ENCODE peak calls at places on chromosomes 12 and 14, in seven cellular contexts. One of them, this sample, is unnamed.

GRCh38 chr14:73935666-73936065 is 14.2 kb downstream of the FAM161B start:
- DNase-seq in NCI-H1436: no peak
- DNase-seq in T-cell: no peak
- DNase-seq in SK-N-SH: peak; percentile 51
- DNase-seq in OCI-M1: peak; percentile 10
- DNase-seq in posterior vena cava: no peak
- DNase-seq in activated CD8-positive, alpha-beta memory T cell treated with anti-CD3 and anti-CD28 coated beads for 24 hours: no peak
- DNase-seq in this sample: no peak

GRCh38 chr14:74804219-74804825 is 41.2 kb downstream of the YLPM1 start:
- DNase-seq in NCI-H1436: no peak
- DNase-seq in SK-N-SH: peak; percentile 44
- DNase-seq in T-cell: no peak
- DNase-seq in OCI-M1: peak; percentile 51
- DNase-seq in activated CD8-positive, alpha-beta memory T cell treated with anti-CD3 and anti-CD28 coated beads for 24 hours: no peak
- DNase-seq in posterior vena cava: no peak
- DNase-seq in this sample: peak; percentile 23

GRCh38 chr14:22472935-22473854 is 115.8 kb downstream of the DAD1 start:
- DNase-seq in T-cell: no peak
- DNase-seq in SK-N-SH: peak; percentile 30
- DNase-seq in OCI-M1: peak; percentile 83
- DNase-seq in NCI-H1436: no peak
- DNase-seq in activated CD8-positive, alpha-beta memory T cell treated with anti-CD3 and anti-CD28 coated beads for 24 hours: no peak
- DNase-seq in posterior vena cava: no peak
- DNase-seq in this sample: peak; percentile 53

GRCh38 chr14:99676657-99677056 is 7.4 kb upstream of the CYP46A1 start:
- DNase-seq in SK-N-SH: no peak
- DNase-seq in activated CD8-positive, alpha-beta memory T cell treated with anti-CD3 and anti-CD28 coated beads for 24 hours: no peak
- DNase-seq in T-cell: no peak
- DNase-seq in OCI-M1: no peak
- DNase-seq in NCI-H1436: no peak
- DNase-seq in posterior vena cava: peak; percentile 72
- DNase-seq in this sample: no peak

GRCh38 chr12:76117751-76118150 is 33.3 kb upstream of the NAP1L1 start:
- DNase-seq in SK-N-SH: no peak
- DNase-seq in posterior vena cava: no peak
- DNase-seq in OCI-M1: no peak
- DNase-seq in NCI-H1436: no peak
- DNase-seq in T-cell: no peak
- DNase-seq in activated CD8-positive, alpha-beta memory T cell treated with anti-CD3 and anti-CD28 coated beads for 24 hours: no peak
- DNase-seq in this sample: no peak

GRCh38 chr12:29907486-29907885 is 123.7 kb upstream of the TMTC1 start:
- DNase-seq in posterior vena cava: no peak
- DNase-seq in T-cell: no peak
- DNase-seq in NCI-H1436: no peak
- DNase-seq in activated CD8-positive, alpha-beta memory T cell treated with anti-CD3 and anti-CD28 coated beads for 24 hours: no peak
- DNase-seq in OCI-M1: no peak
- DNase-seq in SK-N-SH: no peak
- DNase-seq in this sample: no peak

GRCh38 chr12:80422549-80422948 is 21.5 kb upstream of the PTPRQ start:
- DNase-seq in activated CD8-positive, alpha-beta memory T cell treated with anti-CD3 and anti-CD28 coated beads for 24 hours: no peak
- DNase-seq in SK-N-SH: no peak
- DNase-seq in T-cell: no peak
- DNase-seq in OCI-M1: no peak
- DNase-seq in NCI-H1436: no peak
- DNase-seq in posterior vena cava: no peak
- DNase-seq in this sample: no peak

GRCh38 chr12:118356809-118357326 is 15.8 kb downstream of the TAOK3 start:
- DNase-seq in activated CD8-positive, alpha-beta memory T cell treated with anti-CD3 and anti-CD28 coated beads for 24 hours: no peak
- DNase-seq in NCI-H1436: no peak
- DNase-seq in T-cell: no peak
- DNase-seq in posterior vena cava: no peak
- DNase-seq in OCI-M1: peak; percentile 66
- DNase-seq in SK-N-SH: no peak
- DNase-seq in this sample: no peak

GRCh38 chr12:25670076-25671055 is 117.3 kb upstream of the LMNTD1 start:
- DNase-seq in OCI-M1: no peak
- DNase-seq in NCI-H1436: no peak
- DNase-seq in posterior vena cava: no peak
- DNase-seq in SK-N-SH: no peak
- DNase-seq in T-cell: no peak
- DNase-seq in activated CD8-positive, alpha-beta memory T cell treated with anti-CD3 and anti-CD28 coated beads for 24 hours: no peak
- DNase-seq in this sample: no peak

GRCh38 chr12:27177716-27178115 is 66.4 kb upstream of the STK38L start:
- DNase-seq in activated CD8-positive, alpha-beta memory T cell treated with anti-CD3 and anti-CD28 coated beads for 24 hours: no peak
- DNase-seq in SK-N-SH: no peak
- DNase-seq in posterior vena cava: no peak
- DNase-seq in OCI-M1: no peak
- DNase-seq in T-cell: no peak
- DNase-seq in NCI-H1436: no peak
- DNase-seq in this sample: no peak

GRCh38 chr12:43357141-43357540 is 194.9 kb downstream of the ADAMTS20 start:
- DNase-seq in NCI-H1436: no peak
- DNase-seq in SK-N-SH: no peak
- DNase-seq in posterior vena cava: no peak
- DNase-seq in T-cell: no peak
- DNase-seq in activated CD8-positive, alpha-beta memory T cell treated with anti-CD3 and anti-CD28 coated beads for 24 hours: no peak
- DNase-seq in OCI-M1: no peak
- DNase-seq in this sample: no peak

GRCh38 chr12:19572920-19573558 is 133.7 kb downstream of the AEBP2 start:
- DNase-seq in activated CD8-positive, alpha-beta memory T cell treated with anti-CD3 and anti-CD28 coated beads for 24 hours: peak; percentile 65
- DNase-seq in NCI-H1436: no peak
- DNase-seq in posterior vena cava: peak; percentile 79
- DNase-seq in OCI-M1: peak; percentile 88
- DNase-seq in T-cell: no peak
- DNase-seq in SK-N-SH: peak; percentile 15
- DNase-seq in this sample: peak; percentile 27

GRCh38 chr12:45217846-45218245 is 2.0 kb downstream of the ANO6 start:
- DNase-seq in T-cell: no peak
- DNase-seq in OCI-M1: no peak
- DNase-seq in posterior vena cava: no peak
- DNase-seq in NCI-H1436: no peak
- DNase-seq in SK-N-SH: no peak
- DNase-seq in activated CD8-positive, alpha-beta memory T cell treated with anti-CD3 and anti-CD28 coated beads for 24 hours: no peak
- DNase-seq in this sample: no peak

GRCh38 chr14:104557086-104557485 is 22.5 kb upstream of the C14orf180 start:
- DNase-seq in activated CD8-positive, alpha-beta memory T cell treated with anti-CD3 and anti-CD28 coated beads for 24 hours: no peak
- DNase-seq in posterior vena cava: peak; percentile 38
- DNase-seq in NCI-H1436: no peak
- DNase-seq in T-cell: no peak
- DNase-seq in OCI-M1: no peak
- DNase-seq in SK-N-SH: no peak
- DNase-seq in this sample: no peak

GRCh38 chr14:99028521-99028920 is 243.5 kb downstream of the BCL11B start:
- DNase-seq in SK-N-SH: no peak
- DNase-seq in activated CD8-positive, alpha-beta memory T cell treated with anti-CD3 and anti-CD28 coated beads for 24 hours: no peak
- DNase-seq in T-cell: no peak
- DNase-seq in posterior vena cava: no peak
- DNase-seq in OCI-M1: no peak
- DNase-seq in NCI-H1436: no peak
- DNase-seq in this sample: no peak

GRCh38 chr14:101184104-101184455 is 280.6 kb upstream of the RTL1 start:
- DNase-seq in OCI-M1: no peak
- DNase-seq in activated CD8-positive, alpha-beta memory T cell treated with anti-CD3 and anti-CD28 coated beads for 24 hours: no peak
- DNase-seq in T-cell: no peak
- DNase-seq in posterior vena cava: peak; percentile 56
- DNase-seq in SK-N-SH: peak; percentile 14
- DNase-seq in NCI-H1436: no peak
- DNase-seq in this sample: no peak

GRCh38 chr14:54003064-54003463 is 46.4 kb upstream of the BMP4 start:
- DNase-seq in SK-N-SH: no peak
- DNase-seq in T-cell: no peak
- DNase-seq in posterior vena cava: no peak
- DNase-seq in activated CD8-positive, alpha-beta memory T cell treated with anti-CD3 and anti-CD28 coated beads for 24 hours: no peak
- DNase-seq in OCI-M1: no peak
- DNase-seq in NCI-H1436: no peak
- DNase-seq in this sample: no peak

GRCh38 chr12:80195143-80195726 is 95.9 kb downstream of the OTOGL start:
- DNase-seq in activated CD8-positive, alpha-beta memory T cell treated with anti-CD3 and anti-CD28 coated beads for 24 hours: no peak
- DNase-seq in posterior vena cava: no peak
- DNase-seq in T-cell: no peak
- DNase-seq in OCI-M1: peak; percentile 74
- DNase-seq in NCI-H1436: peak; percentile 25
- DNase-seq in SK-N-SH: peak; percentile 6
- DNase-seq in this sample: peak; percentile 76

GRCh38 chr14:69711471-69712216 is 55.3 kb upstream of the SRSF5 start:
- DNase-seq in activated CD8-positive, alpha-beta memory T cell treated with anti-CD3 and anti-CD28 coated beads for 24 hours: no peak
- DNase-seq in SK-N-SH: no peak
- DNase-seq in OCI-M1: no peak
- DNase-seq in T-cell: no peak
- DNase-seq in NCI-H1436: no peak
- DNase-seq in posterior vena cava: peak; percentile 83
- DNase-seq in this sample: no peak

GRCh38 chr12:124668602-124669001 is 101.2 kb upstream of the NCOR2 start:
- DNase-seq in OCI-M1: peak; percentile 40
- DNase-seq in posterior vena cava: no peak
- DNase-seq in SK-N-SH: no peak
- DNase-seq in NCI-H1436: no peak
- DNase-seq in T-cell: no peak
- DNase-seq in activated CD8-positive, alpha-beta memory T cell treated with anti-CD3 and anti-CD28 coated beads for 24 hours: no peak
- DNase-seq in this sample: no peak

GRCh38 chr14:49971156-49972141 is 78.6 kb downstream of the ARF6 start:
- DNase-seq in T-cell: peak; percentile 71
- DNase-seq in activated CD8-positive, alpha-beta memory T cell treated with anti-CD3 and anti-CD28 coated beads for 24 hours: peak; percentile 75
- DNase-seq in SK-N-SH: no peak
- DNase-seq in OCI-M1: peak; percentile 85
- DNase-seq in NCI-H1436: no peak
- DNase-seq in posterior vena cava: no peak
- DNase-seq in this sample: no peak

GRCh38 chr14:98514016-98514415 is 758.0 kb downstream of the BCL11B start:
- DNase-seq in OCI-M1: no peak
- DNase-seq in posterior vena cava: no peak
- DNase-seq in T-cell: no peak
- DNase-seq in activated CD8-positive, alpha-beta memory T cell treated with anti-CD3 and anti-CD28 coated beads for 24 hours: no peak
- DNase-seq in NCI-H1436: no peak
- DNase-seq in SK-N-SH: no peak
- DNase-seq in this sample: no peak